ENCODE peak calls at places on chromosomes 11 and 22, in seven cellular contexts. Z, E, Y, C, D, G and O are unnamed samples. For H3K27me3, the result is how much of the 10 kb centered on the place peaks cover.

GRCh38 chr11:67517784-67518552 is 5.3 kb downstream of the CABP2 start:
- DNase-seq in E (no peak), D (no peak), G (no peak), Y (no peak), C (no peak), Z (peak), O (no peak)

GRCh38 chr11:18223937-18224387 is 12.6 kb downstream of the SAA4 start:
- DNase-seq in E (no peak), D (no peak), G (peak), Z (no peak), Y (no peak), C (no peak), O (no peak)

GRCh38 chr22:38176170-38176741 is 5.4 kb downstream of the PLA2G6 start:
- DNase-seq in G (no peak), C (peak), Y (peak), E (peak), Z (peak), D (no peak), O (peak)

GRCh38 chr11:69398529-69399492 is 82.7 kb upstream of the LINC01488 start:
- DNase-seq in Z (peak), E (no peak), C (no peak), Y (no peak), D (no peak), G (no peak), O (peak)

GRCh38 chr22:47784991-47785390 is 1022.5 kb downstream of the TBC1D22A start:
- DNase-seq in Y (no peak), Z (no peak), G (no peak), C (no peak), D (no peak), E (no peak), O (peak)

GRCh38 chr22:19138217-19139000 is 6.0 kb downstream of the ESS2 start:
- DNase-seq in D (no peak), C (no peak), Z (no peak), G (no peak), E (no peak), Y (no peak), O (no peak)

GRCh38 chr11:31809857-31810778 is 1.0 kb downstream of the PAX6 start:
- DNase-seq in G (no peak), C (no peak), D (no peak), Z (no peak), Y (no peak), E (peak), O (peak)

GRCh38 chr22:50531546-50532352 is 1.9 kb upstream of the TYMP start:
- DNase-seq in D (no peak), E (no peak), Y (peak), G (peak), C (peak), Z (peak), O (peak)

GRCh38 chr11:75665126-75665525 is 3.7 kb downstream of the MAP6 start:
- DNase-seq in E (no peak), C (no peak), D (no peak), Y (no peak), G (no peak), Z (no peak), O (no peak)

GRCh38 chr11:75663808-75664207 is 5.0 kb downstream of the MAP6 start:
- DNase-seq in Y (no peak), C (no peak), D (peak), Z (no peak), G (no peak), E (no peak), O (no peak)

GRCh38 chr11:75667268-75667830 is 1.5 kb downstream of the MAP6 start:
- DNase-seq in E (peak), D (peak), G (no peak), Z (no peak), C (peak), Y (peak), O (no peak)

GRCh38 chr11:75667831-75668507 is 869 bp downstream of the MAP6 start:
- DNase-seq in Y (peak), E (peak), D (peak), G (no peak), Z (no peak), C (peak), O (no peak)

GRCh38 chr11:75664366-75664765 is 4.5 kb downstream of the MAP6 start:
- DNase-seq in G (no peak), D (no peak), E (no peak), Z (no peak), C (no peak), Y (no peak), O (no peak)
- H3K27me3 ChIP-seq in G (under half), D (under half), E (under half), Z (under half), C (half or more), Y (under half), O (under half)

GRCh38 chr22:39724390-39724789 is 153.8 kb downstream of the CACNA1I start:
- DNase-seq in G (no peak), Y (no peak), Z (no peak), C (no peak), D (no peak), E (no peak), O (no peak)

GRCh38 chr22:39725351-39726035 is 154.9 kb downstream of the CACNA1I start:
- DNase-seq in D (no peak), C (no peak), Z (no peak), Y (no peak), E (no peak), G (no peak), O (no peak)

GRCh38 chr22:39724857-39725256 is 154.3 kb downstream of the CACNA1I start:
- DNase-seq in Z (no peak), Y (no peak), C (no peak), D (no peak), G (no peak), E (no peak), O (no peak)

GRCh38 chr22:39723463-39723862 is 152.9 kb downstream of the CACNA1I start:
- DNase-seq in D (no peak), Z (no peak), Y (no peak), E (no peak), C (no peak), G (no peak), O (no peak)

DNA sequence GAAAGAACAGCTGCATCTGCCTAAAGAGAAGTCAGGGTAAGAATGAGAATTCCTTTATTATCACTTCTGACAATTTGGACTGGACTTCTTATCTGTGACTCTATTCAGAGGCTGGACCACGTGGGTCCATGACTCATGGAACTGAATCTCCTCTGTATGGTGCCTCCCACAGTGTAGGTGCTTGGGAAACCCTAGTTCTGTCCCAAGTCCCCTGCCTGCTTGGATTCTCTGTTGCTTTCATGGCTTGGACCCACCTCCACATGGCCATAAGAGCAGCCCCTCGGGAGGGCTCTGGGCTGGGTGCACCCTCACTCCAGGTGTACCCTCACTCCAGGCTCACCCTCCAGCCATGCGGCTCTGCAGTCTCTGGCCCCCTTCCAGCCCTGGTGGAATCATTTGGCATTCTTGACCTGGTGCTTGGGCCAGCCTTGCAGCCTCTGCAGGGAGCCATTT is 153.4 kb downstream of the CACNA1I start:
- DNase-seq in C (no peak), Y (no peak), G (peak), E (no peak), Z (no peak), D (no peak), O (no peak)
- H3K27me3 ChIP-seq in C (under half), Y (under half), G (half or more), E (under half), Z (under half), D (under half), O (under half)

DNA sequence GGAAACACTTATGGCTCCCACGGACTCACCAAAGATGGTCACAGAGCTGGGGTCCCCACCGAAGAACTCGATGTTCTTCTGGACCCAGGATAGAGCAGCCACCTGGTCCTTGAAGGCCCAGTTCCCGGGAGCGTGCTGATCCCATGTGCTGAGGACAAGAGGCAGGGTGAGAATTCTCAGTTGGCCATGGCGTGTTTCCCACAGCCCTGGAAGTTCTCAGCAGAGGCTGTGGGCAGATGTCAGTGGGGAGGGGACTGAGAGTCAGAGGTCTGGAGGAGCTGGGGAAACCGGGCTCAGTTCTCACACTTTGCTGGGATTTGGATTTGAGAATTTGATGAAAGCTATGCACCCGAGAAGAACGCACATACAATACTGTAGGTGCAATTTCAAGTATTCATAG is 193.3 kb downstream of the BCR start:
- DNase-seq in Z (no peak), G (no peak), E (no peak), C (no peak), D (no peak), Y (no peak), O (no peak)
- H3K27me3 ChIP-seq in Z (under half), G (half or more), E (under half), C (under half), D (under half), Y (under half), O (under half)

GRCh38 chr11:87260811-87261210 is 223.1 kb downstream of the TMEM135 start:
- DNase-seq in G (no peak), Z (no peak), D (no peak), E (no peak), Y (no peak), C (no peak), O (no peak)

GRCh38 chr11:87255589-87255988 is 217.9 kb downstream of the TMEM135 start:
- DNase-seq in Z (no peak), E (no peak), C (no peak), G (no peak), Y (no peak), D (no peak), O (no peak)

GRCh38 chr11:87256694-87257340 is 219.1 kb downstream of the TMEM135 start:
- DNase-seq in D (no peak), E (no peak), G (no peak), Z (no peak), C (no peak), Y (no peak), O (no peak)

GRCh38 chr11:87259731-87260130 is 222.0 kb downstream of the TMEM135 start:
- DNase-seq in Z (no peak), Y (no peak), G (no peak), C (no peak), D (no peak), E (no peak), O (no peak)

DNA sequence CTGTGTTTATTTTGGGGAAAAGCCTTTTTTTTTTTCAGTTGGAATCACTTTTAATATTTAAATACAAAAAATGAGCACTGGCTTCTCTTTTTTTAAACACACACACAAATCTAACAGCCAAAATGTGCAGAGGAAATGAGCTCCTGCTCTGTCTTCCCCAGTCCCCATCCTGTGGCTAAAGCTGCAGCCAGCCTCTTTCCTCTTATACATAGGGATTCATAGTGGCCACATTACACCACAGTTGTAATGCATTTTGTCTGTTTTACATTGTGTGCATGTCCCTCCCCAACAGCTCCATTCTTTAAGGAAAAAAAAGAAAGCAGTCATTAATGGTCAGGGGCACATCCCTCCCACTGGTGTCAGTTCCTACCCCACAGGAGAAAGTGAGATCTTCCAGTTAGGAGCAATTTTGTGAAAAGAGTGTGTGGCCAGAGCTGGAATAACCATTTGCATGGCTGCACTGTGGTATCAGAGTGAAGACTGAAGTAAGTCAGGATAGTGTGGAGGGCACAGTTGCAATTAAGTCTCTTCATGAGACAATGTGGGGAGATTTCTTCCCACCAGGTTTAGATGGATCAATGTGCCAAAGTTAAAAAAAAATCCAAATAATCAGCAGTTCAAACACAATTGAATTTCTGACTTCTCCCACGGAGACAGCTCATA is 220.6 kb downstream of the TMEM135 start:
- DNase-seq in G (no peak), C (no peak), D (no peak), Y (no peak), E (no peak), Z (no peak), O (no peak)
- H3K27me3 ChIP-seq in G (under half), C (under half), D (under half), Y (under half), E (under half), Z (under half), O (under half)

DNA sequence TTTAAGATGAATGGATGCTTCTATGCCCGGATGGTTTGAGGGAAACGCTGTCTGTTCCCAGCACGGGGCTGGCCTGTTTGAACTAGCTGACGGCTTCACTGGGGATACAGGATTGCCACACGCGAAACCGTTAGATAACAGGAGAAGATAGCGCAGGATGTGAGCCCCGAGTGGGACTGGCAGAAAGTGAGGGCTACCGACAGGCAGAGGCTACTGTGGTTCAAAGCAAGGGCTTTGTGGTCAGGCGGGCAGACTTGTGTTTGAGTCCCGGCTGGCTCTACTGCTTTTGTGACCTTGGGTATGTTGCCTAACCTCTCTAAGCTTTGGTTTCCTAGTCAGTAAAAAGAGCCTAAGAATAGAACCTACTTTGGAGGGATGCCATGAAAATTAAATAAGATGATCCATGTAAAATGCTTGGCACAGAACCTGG is 2.8 kb upstream of the OAF start:
- DNase-seq in G (no peak), Z (peak), D (no peak), C (no peak), Y (no peak), E (no peak), O (no peak)
- H3K27me3 ChIP-seq in G (under half), Z (under half), D (under half), C (under half), Y (under half), E (under half), O (under half)

GRCh38 chr11:46162700-46163099 is 41.4 kb upstream of the PHF21A start:
- DNase-seq in G (no peak), D (no peak), Y (no peak), C (no peak), E (no peak), Z (no peak), O (no peak)
- H3K27me3 ChIP-seq in G (under half), D (under half), Y (under half), C (under half), E (under half), Z (under half), O (under half)

DNA sequence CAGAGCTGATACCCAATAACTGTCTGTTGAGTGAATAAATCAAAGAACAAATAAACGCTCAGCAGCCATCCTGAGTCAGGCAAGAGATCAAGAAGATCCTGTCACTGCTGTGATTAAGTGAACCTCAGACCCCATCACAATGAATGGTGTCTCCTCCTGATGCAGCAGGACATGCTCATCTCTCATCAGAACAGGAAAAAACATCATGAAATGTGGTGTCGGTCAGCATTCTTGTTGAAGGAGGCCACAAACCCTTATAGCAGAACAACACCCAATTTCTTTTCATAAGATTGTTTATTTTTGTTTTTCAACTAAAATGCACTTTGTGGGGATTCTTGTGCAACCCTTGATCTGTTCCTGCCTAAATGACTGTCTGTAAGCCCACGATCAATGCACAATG is 60.3 kb downstream of the SYTL2 start:
- DNase-seq in Z (no peak), E (no peak), G (no peak), Y (no peak), D (no peak), C (no peak), O (no peak)
- H3K27me3 ChIP-seq in Z (under half), E (under half), G (under half), Y (under half), D (under half), C (under half), O (under half)

DNA sequence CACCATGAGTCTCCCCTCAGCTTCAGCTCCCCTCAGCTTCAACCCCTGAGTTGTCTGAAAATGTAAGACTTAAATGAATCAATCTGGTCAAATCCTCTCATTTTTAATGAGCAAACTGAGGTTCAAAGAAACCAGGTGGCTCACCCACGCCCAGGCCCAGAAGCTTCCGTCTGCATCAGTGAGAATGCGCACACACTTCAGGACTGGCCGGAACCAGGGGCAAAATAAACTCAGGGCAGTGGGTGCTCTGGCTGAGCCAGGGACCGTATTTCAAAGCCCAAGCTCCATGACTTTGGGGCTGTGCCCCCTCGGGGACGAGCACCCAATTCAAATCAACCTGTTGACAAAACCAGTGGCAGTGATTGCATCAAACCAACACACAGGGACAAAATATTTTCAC is 3.1 kb downstream of the SULT4A1 start:
- DNase-seq in D (no peak), Y (no peak), Z (no peak), G (no peak), E (no peak), C (no peak), O (no peak)
- H3K27me3 ChIP-seq in D (under half), Y (under half), Z (under half), G (half or more), E (under half), C (under half), O (under half)

DNA sequence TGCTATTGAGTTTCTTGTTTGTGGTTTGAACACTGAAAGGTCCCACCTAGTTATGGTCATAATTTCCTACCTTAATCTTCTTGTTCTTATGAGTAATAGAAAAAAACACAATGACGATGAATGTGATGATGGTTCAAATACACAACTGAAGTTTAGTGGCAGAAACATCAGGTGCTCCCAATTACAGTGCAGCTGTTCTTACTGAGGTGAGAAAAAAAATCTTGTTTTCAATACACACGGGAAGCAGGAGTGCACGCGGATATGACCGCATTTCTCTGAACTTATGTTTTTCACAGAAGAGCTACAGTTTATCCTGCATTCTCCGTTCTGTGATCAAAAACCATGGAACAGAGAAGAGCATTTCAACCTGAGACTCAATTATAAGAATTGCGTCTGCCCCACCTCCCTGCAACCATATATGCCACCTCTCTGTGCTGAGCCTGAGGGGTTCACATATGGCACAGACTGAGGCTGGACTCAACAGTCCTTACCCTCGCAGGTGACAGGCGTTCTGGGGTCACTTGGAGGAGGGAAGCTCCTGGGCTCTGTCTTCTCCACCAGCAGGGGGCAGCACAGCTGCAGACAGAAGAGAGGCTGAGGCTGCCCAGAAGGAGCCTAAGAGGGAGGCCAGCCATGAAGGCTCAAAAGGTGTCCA is 99.7 kb upstream of the IGLL5 start:
- DNase-seq in D (peak), Z (peak), G (no peak), C (peak), E (peak), Y (no peak), O (peak)
- H3K27me3 ChIP-seq in D (under half), Z (under half), G (under half), C (under half), E (under half), Y (under half), O (under half)